ENCODE peak calls at places on chromosomes 7 and 10, in seven cellular contexts. One of them, this sample, is unnamed.

GRCh38 chr7:134262322-134262721 is 54.4 kb downstream of the SLC35B4 start:
- DNase-seq in Caco-2: no peak
- DNase-seq in tibial artery: no peak
- DNase-seq in cardiac muscle cell: no peak
- DNase-seq in ovary: no peak
- DNase-seq in spleen: no peak
- DNase-seq in left ventricle myocardium inferior: no peak
- DNase-seq in this sample: no peak

GRCh38 chr7:45086348-45087065 is 2.3 kb downstream of the NACAD start:
- DNase-seq in left ventricle myocardium inferior: no peak
- DNase-seq in ovary: peak; percentile 31
- DNase-seq in spleen: peak; percentile 61
- DNase-seq in Caco-2: no peak
- DNase-seq in tibial artery: no peak
- DNase-seq in cardiac muscle cell: no peak
- DNase-seq in this sample: no peak

GRCh38 chr7:37927739-37928444 is 7.5 kb downstream of the EPDR1 start:
- DNase-seq in spleen: no peak
- DNase-seq in tibial artery: no peak
- DNase-seq in ovary: no peak
- DNase-seq in Caco-2: no peak
- DNase-seq in left ventricle myocardium inferior: no peak
- DNase-seq in cardiac muscle cell: peak; percentile 48
- DNase-seq in this sample: no peak

GRCh38 chr7:12923971-12924370 is 236.5 kb downstream of the ARL4A start:
- DNase-seq in spleen: no peak
- DNase-seq in Caco-2: no peak
- DNase-seq in left ventricle myocardium inferior: no peak
- DNase-seq in ovary: no peak
- DNase-seq in cardiac muscle cell: peak; percentile 29
- DNase-seq in tibial artery: no peak
- DNase-seq in this sample: no peak

GRCh38 chr10:61935085-61935484 is 33.6 kb downstream of the ARID5B start:
- DNase-seq in tibial artery: no peak
- DNase-seq in Caco-2: no peak
- DNase-seq in cardiac muscle cell: peak; percentile 22
- DNase-seq in ovary: no peak
- DNase-seq in spleen: no peak
- DNase-seq in left ventricle myocardium inferior: no peak
- DNase-seq in this sample: no peak

GRCh38 chr10:112229096-112229495 is 45.5 kb upstream of the GPAM start:
- DNase-seq in left ventricle myocardium inferior: no peak
- DNase-seq in cardiac muscle cell: no peak
- DNase-seq in Caco-2: no peak
- DNase-seq in spleen: no peak
- DNase-seq in ovary: no peak
- DNase-seq in tibial artery: no peak
- DNase-seq in this sample: no peak

GRCh38 chr10:49359349-49360231 is 36.3 kb downstream of the DRGX start:
- DNase-seq in ovary: no peak
- DNase-seq in left ventricle myocardium inferior: peak; percentile 38
- DNase-seq in cardiac muscle cell: peak; percentile 71
- DNase-seq in Caco-2: no peak
- DNase-seq in tibial artery: no peak
- DNase-seq in spleen: no peak
- DNase-seq in this sample: no peak

GRCh38 chr10:44032216-44032615 is 352.7 kb downstream of the CXCL12 start:
- DNase-seq in cardiac muscle cell: peak; percentile 82
- DNase-seq in tibial artery: no peak
- DNase-seq in Caco-2: no peak
- DNase-seq in spleen: no peak
- DNase-seq in ovary: no peak
- DNase-seq in left ventricle myocardium inferior: no peak
- DNase-seq in this sample: no peak

GRCh38 chr10:29926649-29927048 is 132.7 kb downstream of the JCAD start:
- DNase-seq in spleen: no peak
- DNase-seq in left ventricle myocardium inferior: no peak
- DNase-seq in tibial artery: no peak
- DNase-seq in cardiac muscle cell: peak; percentile 81
- DNase-seq in ovary: no peak
- DNase-seq in Caco-2: peak; percentile 42
- DNase-seq in this sample: no peak

GRCh38 chr7:17134786-17135185 is 163.7 kb upstream of the AHR start:
- DNase-seq in tibial artery: no peak
- DNase-seq in cardiac muscle cell: no peak
- DNase-seq in left ventricle myocardium inferior: no peak
- DNase-seq in Caco-2: no peak
- DNase-seq in spleen: no peak
- DNase-seq in ovary: no peak
- DNase-seq in this sample: no peak

GRCh38 chr7:34136698-34137097 is 231.4 kb downstream of the BMPER start:
- DNase-seq in tibial artery: no peak
- DNase-seq in Caco-2: no peak
- DNase-seq in cardiac muscle cell: no peak
- DNase-seq in ovary: no peak
- DNase-seq in left ventricle myocardium inferior: no peak
- DNase-seq in spleen: no peak
- DNase-seq in this sample: no peak

GRCh38 chr10:35058134-35058533 is 32.0 kb downstream of the CUL2 start:
- DNase-seq in cardiac muscle cell: peak; percentile 94
- DNase-seq in Caco-2: no peak
- DNase-seq in ovary: no peak
- DNase-seq in left ventricle myocardium inferior: no peak
- DNase-seq in spleen: no peak
- DNase-seq in tibial artery: no peak
- DNase-seq in this sample: no peak

GRCh38 chr7:148804343-148805234 is 79.5 kb downstream of the EZH2 start:
- DNase-seq in spleen: no peak
- DNase-seq in tibial artery: no peak
- DNase-seq in cardiac muscle cell: no peak
- DNase-seq in left ventricle myocardium inferior: no peak
- DNase-seq in Caco-2: no peak
- DNase-seq in ovary: no peak
- DNase-seq in this sample: no peak

GRCh38 chr7:148799893-148800545 is 84.1 kb downstream of the EZH2 start:
- DNase-seq in left ventricle myocardium inferior: no peak
- DNase-seq in tibial artery: no peak
- DNase-seq in ovary: no peak
- DNase-seq in Caco-2: no peak
- DNase-seq in spleen: no peak
- DNase-seq in cardiac muscle cell: no peak
- DNase-seq in this sample: no peak

GRCh38 chr7:148803094-148803493 is 81.0 kb downstream of the EZH2 start:
- DNase-seq in Caco-2: no peak
- DNase-seq in ovary: no peak
- DNase-seq in spleen: no peak
- DNase-seq in cardiac muscle cell: no peak
- DNase-seq in left ventricle myocardium inferior: no peak
- DNase-seq in tibial artery: no peak
- DNase-seq in this sample: no peak

GRCh38 chr7:148800677-148801076 is 83.4 kb downstream of the EZH2 start:
- DNase-seq in tibial artery: no peak
- DNase-seq in spleen: no peak
- DNase-seq in cardiac muscle cell: no peak
- DNase-seq in Caco-2: no peak
- DNase-seq in ovary: no peak
- DNase-seq in left ventricle myocardium inferior: no peak
- DNase-seq in this sample: no peak

DNA sequence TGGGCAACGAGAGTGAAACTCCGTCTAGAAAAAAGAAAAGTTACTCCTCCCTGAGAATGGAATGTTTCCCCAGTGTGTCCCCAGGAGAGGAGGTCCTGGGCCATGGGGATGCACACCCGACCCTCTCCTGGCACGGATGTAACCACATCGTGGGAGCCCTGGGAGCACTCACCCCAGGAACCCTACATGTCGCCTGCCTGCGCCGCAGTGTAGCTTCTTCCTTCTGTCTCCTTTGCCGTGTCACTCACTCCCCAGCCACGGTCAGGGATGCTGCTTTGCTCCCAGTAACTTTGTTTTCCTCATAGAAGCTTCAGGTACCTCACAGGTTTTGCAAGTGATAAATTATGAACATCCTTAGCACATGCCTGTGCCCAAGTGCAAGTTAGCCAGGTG is 82.0 kb downstream of the EZH2 start:
- DNase-seq in Caco-2: no peak
- DNase-seq in cardiac muscle cell: no peak
- DNase-seq in ovary: no peak
- DNase-seq in spleen: no peak
- DNase-seq in left ventricle myocardium inferior: no peak
- DNase-seq in tibial artery: no peak
- DNase-seq in this sample: no peak
- H3K4me3 ChIP-seq in Caco-2: no peak overlapping the region
- H3K4me3 ChIP-seq in cardiac muscle cell: no peak overlapping the region
- H3K4me3 ChIP-seq in ovary: no peak overlapping the region
- H3K4me3 ChIP-seq in spleen: no peak overlapping the region
- H3K4me3 ChIP-seq in left ventricle myocardium inferior: no peak overlapping the region
- H3K4me3 ChIP-seq in tibial artery: no peak overlapping the region
- H3K4me3 ChIP-seq in this sample: no peak overlapping the region

GRCh38 chr10:107144490-107144889 is 20.0 kb downstream of the SORCS1 start:
- DNase-seq in tibial artery: no peak
- DNase-seq in ovary: no peak
- DNase-seq in spleen: no peak
- DNase-seq in left ventricle myocardium inferior: no peak
- DNase-seq in Caco-2: peak; percentile 6
- DNase-seq in cardiac muscle cell: no peak
- DNase-seq in this sample: no peak
- TF ChIP-seq CTCF in tibial artery: no peak
- TF ChIP-seq CTCF in ovary: no peak
- TF ChIP-seq CTCF in spleen: no peak
- TF ChIP-seq CTCF in left ventricle myocardium inferior: peak; percentile 31
- TF ChIP-seq CTCF in Caco-2: no peak
- TF ChIP-seq CTCF in cardiac muscle cell: no peak
- TF ChIP-seq CTCF in this sample: no peak

GRCh38 chr10:77240959-77241358 is 396.6 kb downstream of the KCNMA1 start:
- DNase-seq in cardiac muscle cell: no peak
- DNase-seq in spleen: no peak
- DNase-seq in tibial artery: no peak
- DNase-seq in ovary: no peak
- DNase-seq in Caco-2: no peak
- DNase-seq in left ventricle myocardium inferior: no peak
- DNase-seq in this sample: no peak
- H3K4me1 ChIP-seq in cardiac muscle cell: peaks cover 22% of the 10 kb centered on the region
- H3K4me1 ChIP-seq in spleen: no peaks in the 10 kb centered on the region
- H3K4me1 ChIP-seq in tibial artery: peaks cover 68% of the 10 kb centered on the region
- H3K4me1 ChIP-seq in ovary: peaks cover 39% of the 10 kb centered on the region
- H3K4me1 ChIP-seq in Caco-2: peaks cover 9% of the 10 kb centered on the region
- H3K4me1 ChIP-seq in left ventricle myocardium inferior: peaks cover 7% of the 10 kb centered on the region
- H3K4me1 ChIP-seq in this sample: peaks cover 3% of the 10 kb centered on the region

GRCh38 chr10:436911-437665 is 252.4 kb downstream of the DIP2C start:
- DNase-seq in left ventricle myocardium inferior: no peak
- DNase-seq in ovary: no peak
- DNase-seq in spleen: no peak
- DNase-seq in cardiac muscle cell: no peak
- DNase-seq in tibial artery: no peak
- DNase-seq in Caco-2: peak; percentile 63
- DNase-seq in this sample: no peak

GRCh38 chr10:437698-438490 is 251.6 kb downstream of the DIP2C start:
- DNase-seq in cardiac muscle cell: no peak
- DNase-seq in left ventricle myocardium inferior: no peak
- DNase-seq in tibial artery: no peak
- DNase-seq in spleen: no peak
- DNase-seq in ovary: no peak
- DNase-seq in Caco-2: no peak
- DNase-seq in this sample: no peak

GRCh38 chr10:436013-436697 is 253.3 kb downstream of the DIP2C start:
- DNase-seq in Caco-2: peak; percentile 66
- DNase-seq in cardiac muscle cell: no peak
- DNase-seq in tibial artery: no peak
- DNase-seq in spleen: no peak
- DNase-seq in left ventricle myocardium inferior: no peak
- DNase-seq in ovary: no peak
- DNase-seq in this sample: no peak

GRCh38 chr10:440127-440526 is 249.3 kb downstream of the DIP2C start:
- DNase-seq in Caco-2: no peak
- DNase-seq in tibial artery: no peak
- DNase-seq in spleen: no peak
- DNase-seq in cardiac muscle cell: no peak
- DNase-seq in ovary: no peak
- DNase-seq in left ventricle myocardium inferior: no peak
- DNase-seq in this sample: no peak

DNA sequence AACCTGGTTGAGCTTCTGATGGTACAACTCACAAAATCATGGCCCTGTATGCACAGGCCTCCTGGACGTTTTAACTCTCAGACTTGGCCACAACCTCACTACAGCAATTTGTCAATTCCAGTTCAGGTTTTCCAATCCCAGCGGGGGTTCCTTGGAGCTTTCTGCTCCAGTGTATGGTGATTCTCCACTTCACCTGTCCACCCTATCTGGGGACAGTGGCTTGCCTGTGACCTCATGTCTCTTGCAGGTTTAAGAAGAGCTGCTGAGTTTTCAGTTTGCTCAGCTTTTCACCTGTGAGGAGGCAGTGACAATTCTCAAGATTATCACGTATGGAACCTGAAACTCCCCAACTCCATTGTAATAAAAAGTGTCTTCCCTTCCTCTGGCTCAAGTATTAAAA is 254.1 kb downstream of the DIP2C start:
- DNase-seq in cardiac muscle cell: no peak
- DNase-seq in ovary: no peak
- DNase-seq in tibial artery: no peak
- DNase-seq in left ventricle myocardium inferior: no peak
- DNase-seq in spleen: no peak
- DNase-seq in Caco-2: no peak
- DNase-seq in this sample: no peak
- H3K4me3 ChIP-seq in cardiac muscle cell: no peak overlapping the region
- H3K4me3 ChIP-seq in ovary: no peak overlapping the region
- H3K4me3 ChIP-seq in tibial artery: no peak overlapping the region
- H3K4me3 ChIP-seq in left ventricle myocardium inferior: no peak overlapping the region
- H3K4me3 ChIP-seq in spleen: no peak overlapping the region
- H3K4me3 ChIP-seq in Caco-2: no peak overlapping the region
- H3K4me3 ChIP-seq in this sample: no peak overlapping the region